ENCODE peak calls at places on chromosomes 16 and 17, in six cellular contexts. A is substantia nigra, B is GM23338, W is GM12891, L is NAMALWA, X is kidney epithelial cell. Y is an unnamed sample.

GRCh38 chr17:48542114-48542955 is 2.6 kb downstream of the HOXB2 start:
- DNase-seq in W (no peak), B (peak), X (no peak), A (no peak), L (no peak), Y (no peak)

GRCh38 chr17:77844681-77845080 is 113.8 kb upstream of the TNRC6C start:
- DNase-seq in L (no peak), A (no peak), W (no peak), B (no peak), X (no peak), Y (no peak)

GRCh38 chr16:81719993-81720392 is 59.1 kb upstream of the PLCG2 start:
- DNase-seq in W (no peak), L (no peak), B (no peak), A (no peak), X (no peak), Y (no peak)

GRCh38 chr16:73605309-73605708 is 557.4 kb upstream of the ZFHX3 start:
- DNase-seq in W (no peak), L (no peak), B (peak), X (no peak), A (no peak), Y (no peak)

GRCh38 chr17:17103160-17103559 is 60.9 kb downstream of the MPRIP start:
- DNase-seq in W (no peak), X (no peak), A (no peak), B (no peak), L (no peak), Y (no peak)

GRCh38 chr17:16374129-16374528 is 6.8 kb upstream of the UBB start:
- DNase-seq in B (no peak), X (no peak), L (no peak), A (no peak), W (no peak), Y (no peak)

GRCh38 chr17:71085238-71086033 is 916.1 kb downstream of the KCNJ2 start:
- DNase-seq in X (no peak), B (peak), A (no peak), W (peak), L (peak), Y (peak)

GRCh38 chr16:79163666-79164377 is 436.7 kb downstream of the MAF start:
- DNase-seq in B (no peak), A (no peak), L (no peak), X (no peak), W (no peak), Y (no peak)

GRCh38 chr17:35892091-35892637 is 12.0 kb upstream of the CCL5 start:
- DNase-seq in X (no peak), L (no peak), B (peak), A (no peak), W (no peak), Y (peak)

GRCh38 chr17:76871668-76872067 is 3.5 kb downstream of the MGAT5B start:
- DNase-seq in W (no peak), B (no peak), X (no peak), L (no peak), A (no peak), Y (no peak)

GRCh38 chr17:21124096-21124495 is 2.7 kb upstream of the DHRS7B start:
- DNase-seq in A (no peak), B (peak), L (no peak), W (no peak), X (no peak), Y (peak)

GRCh38 chr17:75850928-75851692 is 4.0 kb downstream of the WBP2 start:
- DNase-seq in L (no peak), B (no peak), W (no peak), X (no peak), A (peak), Y (no peak)

GRCh38 chr17:16975266-16975651 is 3.3 kb upstream of the TNFRSF13B start:
- DNase-seq in L (peak), B (no peak), X (no peak), A (no peak), W (no peak), Y (peak)

Y was measured in GM12865.